ENCODE peak calls at places on chromosomes 16 and 17, in six cellular contexts. One of them, this sample, is unnamed.
A peak's percentile ranks its signal among the peaks of the same experiment; 100 is the strongest.

GRCh38 chr16:72198021-72198420 is 26.1 kb upstream of the PMFBP1 start:
- DNase-seq in PC-3: no peak
- DNase-seq in OCI-LY7: no peak
- DNase-seq in GM23338: no peak
- DNase-seq in PC-9: no peak
- DNase-seq in HCT116: no peak
- DNase-seq in this sample: no peak

GRCh38 chr16:29737713-29738112 is 8.1 kb downstream of the C16orf54 start:
- DNase-seq in PC-3: no peak
- DNase-seq in OCI-LY7: no peak
- DNase-seq in GM23338: no peak
- DNase-seq in HCT116: no peak
- DNase-seq in PC-9: no peak
- DNase-seq in this sample: no peak

GRCh38 chr17:3804503-3804931 is 3.5 kb upstream of the ITGAE start:
- DNase-seq in PC-9: no peak
- DNase-seq in HCT116: no peak
- DNase-seq in GM23338: no peak
- DNase-seq in PC-3: no peak
- DNase-seq in OCI-LY7: peak; percentile 57
- DNase-seq in this sample: no peak

GRCh38 chr16:10385725-10386516 is at the start of gene ATF7IP2:
- DNase-seq in PC-9: no peak
- DNase-seq in HCT116: peak; percentile 87
- DNase-seq in OCI-LY7: peak; percentile 96
- DNase-seq in GM23338: peak; percentile 99
- DNase-seq in PC-3: peak; percentile 90
- DNase-seq in this sample: peak; percentile 87

GRCh38 chr17:74512624-74513084 is 18.6 kb downstream of the CD300LB start:
- DNase-seq in PC-9: no peak
- DNase-seq in HCT116: no peak
- DNase-seq in OCI-LY7: no peak
- DNase-seq in GM23338: no peak
- DNase-seq in PC-3: peak; percentile 89
- DNase-seq in this sample: no peak

GRCh38 chr17:39271546-39271945 is 45.8 kb upstream of the STAC2 start:
- DNase-seq in HCT116: no peak
- DNase-seq in PC-9: no peak
- DNase-seq in PC-3: no peak
- DNase-seq in GM23338: no peak
- DNase-seq in OCI-LY7: no peak
- DNase-seq in this sample: no peak

GRCh38 chr17:66839616-66840015 is 4.7 kb downstream of the CACNG5 start:
- DNase-seq in PC-3: no peak
- DNase-seq in PC-9: no peak
- DNase-seq in HCT116: no peak
- DNase-seq in GM23338: no peak
- DNase-seq in OCI-LY7: no peak
- DNase-seq in this sample: no peak

GRCh38 chr16:86318119-86318518 is 192.2 kb upstream of the FOXF1 start:
- DNase-seq in HCT116: no peak
- DNase-seq in PC-9: no peak
- DNase-seq in GM23338: no peak
- DNase-seq in OCI-LY7: no peak
- DNase-seq in PC-3: no peak
- DNase-seq in this sample: no peak

GRCh38 chr17:31559647-31560501 is 168.4 kb downstream of the RAB11FIP4 start:
- DNase-seq in HCT116: no peak
- DNase-seq in OCI-LY7: no peak
- DNase-seq in PC-9: no peak
- DNase-seq in PC-3: no peak
- DNase-seq in GM23338: peak; percentile 49
- DNase-seq in this sample: no peak

GRCh38 chr17:81844327-81844851 is 9.5 kb upstream of the PPP1R27 start:
- DNase-seq in GM23338: no peak
- DNase-seq in PC-3: no peak
- DNase-seq in PC-9: no peak
- DNase-seq in OCI-LY7: no peak
- DNase-seq in HCT116: no peak
- DNase-seq in this sample: no peak

DNA sequence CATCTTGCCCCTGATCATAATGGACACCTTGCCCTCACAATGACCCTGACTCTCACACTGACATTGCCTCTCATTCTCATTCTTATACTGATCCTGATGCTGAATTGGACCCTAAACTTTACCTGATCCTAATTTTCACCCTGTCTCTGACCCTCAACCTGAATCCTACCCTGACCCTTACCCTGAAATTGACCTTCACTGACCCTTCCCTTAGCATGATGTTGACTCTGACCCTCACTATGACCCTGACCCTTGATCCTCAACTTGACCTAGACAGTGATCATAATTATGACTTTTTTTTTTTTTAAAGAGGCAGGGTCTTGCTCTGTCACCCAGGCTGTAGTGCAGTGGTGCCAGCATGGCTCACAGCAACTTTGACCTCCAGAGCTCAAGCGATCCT is 3.4 kb downstream of the AHSP start:
- DNase-seq in HCT116: no peak
- DNase-seq in GM23338: no peak
- DNase-seq in PC-9: no peak
- DNase-seq in OCI-LY7: no peak
- DNase-seq in PC-3: no peak
- DNase-seq in this sample: no peak
- H3K9me2 ChIP-seq in HCT116: no peaks in the 10 kb centered on the region
- H3K9me2 ChIP-seq in GM23338: no peaks in the 10 kb centered on the region
- H3K9me2 ChIP-seq in PC-9: no peaks in the 10 kb centered on the region
- H3K9me2 ChIP-seq in OCI-LY7: no peaks in the 10 kb centered on the region
- H3K9me2 ChIP-seq in PC-3: no peaks in the 10 kb centered on the region
- H3K9me2 ChIP-seq in this sample: no peaks in the 10 kb centered on the region

GRCh38 chr17:60901806-60902205 is 224.2 kb downstream of the BCAS3 start:
- DNase-seq in PC-3: peak; percentile 97
- DNase-seq in GM23338: no peak
- DNase-seq in HCT116: no peak
- DNase-seq in PC-9: no peak
- DNase-seq in OCI-LY7: no peak
- DNase-seq in this sample: no peak

GRCh38 chr17:60896996-60897395 is 219.3 kb downstream of the BCAS3 start:
- DNase-seq in PC-3: no peak
- DNase-seq in HCT116: no peak
- DNase-seq in GM23338: no peak
- DNase-seq in OCI-LY7: no peak
- DNase-seq in PC-9: no peak
- DNase-seq in this sample: no peak

GRCh38 chr17:60901222-60901621 is 223.6 kb downstream of the BCAS3 start:
- DNase-seq in OCI-LY7: no peak
- DNase-seq in HCT116: no peak
- DNase-seq in PC-9: no peak
- DNase-seq in PC-3: peak; percentile 17
- DNase-seq in GM23338: no peak
- DNase-seq in this sample: no peak

GRCh38 chr17:60900688-60901087 is 223.0 kb downstream of the BCAS3 start:
- DNase-seq in PC-3: no peak
- DNase-seq in HCT116: no peak
- DNase-seq in PC-9: no peak
- DNase-seq in OCI-LY7: no peak
- DNase-seq in GM23338: no peak
- DNase-seq in this sample: no peak

DNA sequence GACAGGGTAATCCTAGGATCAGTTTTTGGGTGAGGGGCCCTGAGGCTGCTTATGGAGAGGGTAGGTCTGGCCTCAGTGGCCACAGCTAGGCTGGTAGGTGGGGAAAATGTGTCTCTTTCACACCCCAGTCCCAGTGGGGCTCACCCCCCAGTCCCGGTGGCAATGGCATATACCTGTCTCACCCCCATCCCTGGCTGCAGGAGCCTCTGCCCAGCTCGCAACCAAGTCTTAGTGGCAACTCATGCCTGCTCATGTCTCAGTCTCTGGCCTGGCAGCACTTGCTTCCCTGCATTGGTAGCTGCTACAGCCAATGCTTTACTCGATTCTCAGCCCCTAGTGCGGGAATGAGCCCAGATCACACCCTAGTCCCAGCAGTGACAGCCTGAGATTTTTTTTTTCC is 221.5 kb downstream of the BCAS3 start:
- DNase-seq in PC-3: no peak
- DNase-seq in GM23338: no peak
- DNase-seq in OCI-LY7: no peak
- DNase-seq in PC-9: no peak
- DNase-seq in HCT116: no peak
- DNase-seq in this sample: no peak
- TF ChIP-seq CTCF in PC-3: no peak
- TF ChIP-seq CTCF in GM23338: no peak
- TF ChIP-seq CTCF in OCI-LY7: no peak
- TF ChIP-seq CTCF in PC-9: no peak
- TF ChIP-seq CTCF in HCT116: no peak
- TF ChIP-seq CTCF in this sample: no peak

GRCh38 chr16:3074860-3075545 is 9.6 kb downstream of the IL32 start:
- DNase-seq in PC-9: no peak
- DNase-seq in GM23338: no peak
- DNase-seq in OCI-LY7: peak; percentile 83
- DNase-seq in HCT116: no peak
- DNase-seq in PC-3: no peak
- DNase-seq in this sample: peak; percentile 72
- H2AFZ ChIP-seq in PC-9: no peak overlapping the region
- H2AFZ ChIP-seq in GM23338: no peak overlapping the region
- H2AFZ ChIP-seq in OCI-LY7: peak overlapping the region; percentile 74
- H2AFZ ChIP-seq in HCT116: no peak overlapping the region
- H2AFZ ChIP-seq in PC-3: no peak overlapping the region
- H2AFZ ChIP-seq in this sample: peak overlapping the region; percentile 14

DNA sequence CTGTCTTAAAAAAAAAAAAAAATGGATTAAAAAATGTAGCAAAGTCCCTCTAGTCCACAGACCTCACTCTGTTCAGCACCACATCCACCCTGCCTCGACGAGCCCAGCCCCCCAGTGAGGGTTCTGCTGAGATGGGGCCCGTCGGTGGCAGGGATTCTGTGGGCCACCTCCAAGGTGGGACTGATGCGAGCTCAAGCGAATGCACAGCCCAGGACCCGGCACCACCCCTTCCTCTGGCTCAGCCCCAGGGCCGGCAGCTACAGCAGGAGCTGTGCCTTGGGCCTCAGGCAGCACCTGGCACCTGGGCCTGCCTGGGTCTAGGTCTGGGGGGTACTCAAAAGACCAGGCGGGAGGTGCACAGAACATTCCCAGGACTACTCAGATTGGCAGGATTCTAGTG is 59.5 kb downstream of the ZNF778 start:
- DNase-seq in PC-3: no peak
- DNase-seq in HCT116: no peak
- DNase-seq in OCI-LY7: no peak
- DNase-seq in PC-9: no peak
- DNase-seq in GM23338: no peak
- DNase-seq in this sample: no peak
- H3K9me2 ChIP-seq in PC-3: no peaks in the 10 kb centered on the region
- H3K9me2 ChIP-seq in HCT116: no peaks in the 10 kb centered on the region
- H3K9me2 ChIP-seq in OCI-LY7: no peaks in the 10 kb centered on the region
- H3K9me2 ChIP-seq in PC-9: no peaks in the 10 kb centered on the region
- H3K9me2 ChIP-seq in GM23338: no peaks in the 10 kb centered on the region
- H3K9me2 ChIP-seq in this sample: no peaks in the 10 kb centered on the region

GRCh38 chr17:55652825-55653224 is 69.8 kb downstream of the TMEM100 start:
- DNase-seq in GM23338: no peak
- DNase-seq in PC-3: peak; percentile 25
- DNase-seq in HCT116: no peak
- DNase-seq in OCI-LY7: no peak
- DNase-seq in PC-9: no peak
- DNase-seq in this sample: no peak
- TF ChIP-seq CTCF in GM23338: peak; percentile 7
- TF ChIP-seq CTCF in PC-3: peak; percentile 47
- TF ChIP-seq CTCF in HCT116: peak; percentile 43
- TF ChIP-seq CTCF in OCI-LY7: peak; percentile 30
- TF ChIP-seq CTCF in PC-9: peak; percentile 28
- TF ChIP-seq CTCF in this sample: no peak

GRCh38 chr17:44776628-44777393 is 18.0 kb downstream of the ADAM11 start:
- DNase-seq in HCT116: no peak
- DNase-seq in PC-3: no peak
- DNase-seq in PC-9: no peak
- DNase-seq in GM23338: no peak
- DNase-seq in OCI-LY7: no peak
- DNase-seq in this sample: no peak

GRCh38 chr17:44779211-44780025 is 20.6 kb downstream of the ADAM11 start:
- DNase-seq in HCT116: peak; percentile 33
- DNase-seq in PC-9: peak; percentile 41
- DNase-seq in OCI-LY7: peak; percentile 79
- DNase-seq in PC-3: peak; percentile 87
- DNase-seq in GM23338: peak; percentile 90
- DNase-seq in this sample: peak; percentile 74

GRCh38 chr17:44777394-44778348 is 18.9 kb downstream of the ADAM11 start:
- DNase-seq in GM23338: no peak
- DNase-seq in PC-3: no peak
- DNase-seq in OCI-LY7: no peak
- DNase-seq in PC-9: no peak
- DNase-seq in HCT116: no peak
- DNase-seq in this sample: no peak

GRCh38 chr17:44780161-44780560 is 21.4 kb downstream of the ADAM11 start:
- DNase-seq in GM23338: no peak
- DNase-seq in OCI-LY7: no peak
- DNase-seq in PC-9: no peak
- DNase-seq in PC-3: no peak
- DNase-seq in HCT116: no peak
- DNase-seq in this sample: no peak

DNA sequence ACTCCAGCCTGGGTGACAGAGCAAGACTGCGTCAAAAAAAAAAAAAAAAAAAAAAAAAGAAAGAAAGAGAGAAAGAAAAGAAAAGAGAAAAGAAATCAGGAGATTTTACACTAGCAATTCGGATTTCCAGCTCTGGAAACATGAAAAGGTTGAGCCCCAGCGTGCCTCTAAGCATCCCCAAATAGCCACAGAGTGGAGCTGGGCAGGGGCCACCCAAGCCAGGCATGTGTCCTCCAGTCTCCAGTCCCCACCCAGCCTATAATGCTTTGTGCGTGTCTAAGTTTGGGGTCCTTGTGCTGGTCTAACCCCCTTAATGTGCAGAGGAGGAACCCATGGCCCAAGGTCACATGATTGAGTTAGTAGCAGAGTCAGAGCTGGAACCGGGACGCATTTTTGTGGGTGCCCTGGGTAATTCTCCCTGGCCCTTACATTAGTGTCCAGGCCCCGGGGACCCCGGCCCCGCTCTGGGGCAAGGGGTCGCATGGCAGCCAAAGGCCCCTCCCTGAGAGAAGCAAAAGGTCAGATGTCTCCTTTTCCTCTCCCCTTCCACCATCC is 19.9 kb downstream of the ADAM11 start:
- DNase-seq in HCT116: no peak
- DNase-seq in PC-9: no peak
- DNase-seq in PC-3: no peak
- DNase-seq in GM23338: no peak
- DNase-seq in OCI-LY7: no peak
- DNase-seq in this sample: no peak
- H2AFZ ChIP-seq in HCT116: no peak overlapping the region
- H2AFZ ChIP-seq in PC-9: no peak overlapping the region
- H2AFZ ChIP-seq in PC-3: peak overlapping the region; percentile 88
- H2AFZ ChIP-seq in GM23338: peak overlapping the region; percentile 87
- H2AFZ ChIP-seq in OCI-LY7: peak overlapping the region; percentile 61
- H2AFZ ChIP-seq in this sample: peak overlapping the region; percentile 98

GRCh38 chr16:75432828-75433731 is at the start of gene CFDP1:
- DNase-seq in HCT116: peak; percentile 88
- DNase-seq in PC-9: peak; percentile 81
- DNase-seq in OCI-LY7: peak; percentile 97
- DNase-seq in PC-3: peak; percentile 90
- DNase-seq in GM23338: peak; percentile 98
- DNase-seq in this sample: peak; percentile 91
- H3K9me2 ChIP-seq in HCT116: no peaks in the 10 kb centered on the region
- H3K9me2 ChIP-seq in PC-9: no peaks in the 10 kb centered on the region
- H3K9me2 ChIP-seq in OCI-LY7: no peaks in the 10 kb centered on the region
- H3K9me2 ChIP-seq in PC-3: no peaks in the 10 kb centered on the region
- H3K9me2 ChIP-seq in GM23338: peaks cover 3% of the 10 kb centered on the region
- H3K9me2 ChIP-seq in this sample: no peaks in the 10 kb centered on the region